ENCODE peak calls at places on chromosomes 12 and 14, in five cellular contexts. N is HepG2, A is HCT116, G is GM12878, I is K562. V is an unnamed sample.

GRCh38 chr12:591571-592505 is 71.4 kb downstream of the NINJ2 start:
- DNase-seq in N (peak; percentile 24), A (no peak), G (no peak), I (peak; percentile 93), V (no peak)

GRCh38 chr14:91317381-91318313 is 73.1 kb upstream of the GPR68 start:
- DNase-seq in N (no peak), A (no peak), G (no peak), I (peak; percentile 18), V (no peak)

GRCh38 chr14:103052407-103052806 is 4.9 kb downstream of the CDC42BPB start:
- DNase-seq in N (no peak), A (no peak), G (peak; percentile 53), I (no peak), V (no peak)

GRCh38 chr14:28298156-28298555 is 468.4 kb upstream of the FOXG1 start:
- DNase-seq in N (no peak), A (no peak), G (no peak), I (no peak), V (no peak)

GRCh38 chr14:74474376-74474775 is 18.7 kb downstream of the NPC2 start:
- DNase-seq in N (no peak), A (no peak), G (no peak), I (no peak), V (no peak)

GRCh38 chr12:113065126-113066007 is 8.8 kb downstream of the DTX1 start:
- DNase-seq in N (no peak), A (no peak), G (no peak), I (peak; percentile 78), V (peak; percentile 85)

GRCh38 chr14:94372021-94372605 is 16.3 kb downstream of the SERPINA1 start:
- DNase-seq in N (no peak), A (no peak), G (no peak), I (no peak), V (peak; percentile 82)

GRCh38 chr14:22297376-22297775 is 291.6 kb downstream of the DAD1 start:
- DNase-seq in N (no peak), A (no peak), G (no peak), I (no peak), V (no peak)

GRCh38 chr14:102655154-102655553 is 62.7 kb downstream of the RCOR1 start:
- DNase-seq in N (peak; percentile 74), A (no peak), G (no peak), I (no peak), V (peak; percentile 63)

GRCh38 chr12:123027726-123028445 is 47.4 kb downstream of the ARL6IP4 start:
- DNase-seq in N (no peak), A (no peak), G (no peak), I (no peak), V (no peak)

GRCh38 chr14:69539631-69540410 is 34.9 kb downstream of the CCDC177 start:
- DNase-seq in N (no peak), A (no peak), G (no peak), I (no peak), V (no peak)

GRCh38 chr14:104673481-104673880 is 15.9 kb upstream of the INF2 start:
- DNase-seq in N (no peak), A (no peak), G (no peak), I (no peak), V (no peak)

GRCh38 chr12:107670999-107671643 is 14.5 kb upstream of the PWP1 start:
- DNase-seq in N (peak; percentile 33), A (peak; percentile 19), G (no peak), I (peak; percentile 64), V (peak; percentile 86)

GRCh38 chr12:120343692-120344091 is 16.1 kb upstream of the PLA2G1B start:
- DNase-seq in N (no peak), A (no peak), G (no peak), I (no peak), V (no peak)

GRCh38 chr12:27524839-27525238 is 833 bp downstream of the PPFIBP1 start:
- DNase-seq in N (no peak), A (no peak), G (no peak), I (no peak), V (peak; percentile 14)

GRCh38 chr12:119448737-119449136 is 114.2 kb downstream of the CCDC60 start:
- DNase-seq in N (no peak), A (no peak), G (no peak), I (no peak), V (no peak)

GRCh38 chr12:5567021-5567744 is 135.3 kb downstream of the NTF3 start:
- DNase-seq in N (no peak), A (no peak), G (no peak), I (no peak), V (no peak)

GRCh38 chr12:1840981-1841425 is 20.6 kb downstream of the LRTM2 start:
- DNase-seq in N (no peak), A (no peak), G (no peak), I (no peak), V (no peak)

GRCh38 chr12:31362115-31362758 is 36.3 kb upstream of the SINHCAF start:
- DNase-seq in N (peak; percentile 66), A (no peak), G (no peak), I (peak; percentile 29), V (peak; percentile 54)

GRCh38 chr12:3727877-3728632 is 24.9 kb downstream of the CRACR2A start:
- DNase-seq in N (no peak), A (no peak), G (peak; percentile 66), I (no peak), V (peak; percentile 14)

GRCh38 chr12:107200394-107200793 is 107.0 kb upstream of the CRY1 start:
- DNase-seq in N (peak; percentile 32), A (peak; percentile 68), G (no peak), I (no peak), V (no peak)

GRCh38 chr12:118164798-118165486 is 29.0 kb downstream of the PEBP1 start:
- DNase-seq in N (peak; percentile 10), A (peak; percentile 18), G (no peak), I (peak; percentile 25), V (peak; percentile 83)

GRCh38 chr12:2833327-2833726 is 1.5 kb downstream of the NRIP2 start:
- DNase-seq in N (no peak), A (no peak), G (no peak), I (no peak), V (no peak)

GRCh38 chr12:51419473-51420228 is 5.0 kb upstream of the SLC4A8 start:
- DNase-seq in N (no peak), A (no peak), G (no peak), I (peak; percentile 28), V (peak; percentile 65)

GRCh38 chr12:98735821-98736220 is 90.7 kb downstream of the APAF1 start:
- DNase-seq in N (no peak), A (no peak), G (no peak), I (no peak), V (no peak)

GRCh38 chr12:107684990-107685359 is 624 bp upstream of the PWP1 start:
- DNase-seq in N (peak; percentile 96), A (peak; percentile 23), G (no peak), I (peak; percentile 37), V (peak; percentile 81)

GRCh38 chr14:24181251-24182077 is 7.2 kb downstream of the IPO4 start:
- DNase-seq in N (no peak), A (no peak), G (no peak), I (no peak), V (no peak)

GRCh38 chr14:24179961-24180726 is 8.3 kb downstream of the REC8 start:
- DNase-seq in N (no peak), A (no peak), G (no peak), I (no peak), V (no peak)

GRCh38 chr14:24183014-24183481 is 5.6 kb downstream of the IPO4 start:
- DNase-seq in N (no peak), A (no peak), G (no peak), I (no peak), V (no peak)

GRCh38 chr14:24184104-24184970 is 4.3 kb downstream of the IPO4 start:
- DNase-seq in N (no peak), A (no peak), G (no peak), I (no peak), V (no peak)

GRCh38 chr14:24182110-24182882 is 6.3 kb downstream of the IPO4 start:
- DNase-seq in N (no peak), A (no peak), G (no peak), I (no peak), V (no peak)
- TF ChIP-seq POLR2AphosphoS5 in N (no peak), A (no peak), G (peak; percentile 34), I (no peak), V (no peak)

GRCh38 chr12:63882844-63883243 is 38.3 kb downstream of the SRGAP1 start:
- DNase-seq in N (no peak), A (no peak), G (no peak), I (no peak), V (peak; percentile 60)
- TF ChIP-seq REST in N (no peak), A (no peak), G (no peak), I (no peak), V (no peak)

GRCh38 chr12:126191949-126192348 is 1126.7 kb downstream of the AACS start:
- DNase-seq in N (no peak), A (no peak), G (no peak), I (no peak), V (no peak)

GRCh38 chr12:126189856-126190255 is 1124.6 kb downstream of the AACS start:
- DNase-seq in N (no peak), A (no peak), G (no peak), I (no peak), V (no peak)

GRCh38 chr12:126193190-126193589 is 1128.0 kb downstream of the AACS start:
- DNase-seq in N (no peak), A (no peak), G (no peak), I (no peak), V (no peak)

GRCh38 chr12:126196263-126196662 is 1131.0 kb downstream of the AACS start:
- DNase-seq in N (no peak), A (no peak), G (no peak), I (no peak), V (no peak)

DNA sequence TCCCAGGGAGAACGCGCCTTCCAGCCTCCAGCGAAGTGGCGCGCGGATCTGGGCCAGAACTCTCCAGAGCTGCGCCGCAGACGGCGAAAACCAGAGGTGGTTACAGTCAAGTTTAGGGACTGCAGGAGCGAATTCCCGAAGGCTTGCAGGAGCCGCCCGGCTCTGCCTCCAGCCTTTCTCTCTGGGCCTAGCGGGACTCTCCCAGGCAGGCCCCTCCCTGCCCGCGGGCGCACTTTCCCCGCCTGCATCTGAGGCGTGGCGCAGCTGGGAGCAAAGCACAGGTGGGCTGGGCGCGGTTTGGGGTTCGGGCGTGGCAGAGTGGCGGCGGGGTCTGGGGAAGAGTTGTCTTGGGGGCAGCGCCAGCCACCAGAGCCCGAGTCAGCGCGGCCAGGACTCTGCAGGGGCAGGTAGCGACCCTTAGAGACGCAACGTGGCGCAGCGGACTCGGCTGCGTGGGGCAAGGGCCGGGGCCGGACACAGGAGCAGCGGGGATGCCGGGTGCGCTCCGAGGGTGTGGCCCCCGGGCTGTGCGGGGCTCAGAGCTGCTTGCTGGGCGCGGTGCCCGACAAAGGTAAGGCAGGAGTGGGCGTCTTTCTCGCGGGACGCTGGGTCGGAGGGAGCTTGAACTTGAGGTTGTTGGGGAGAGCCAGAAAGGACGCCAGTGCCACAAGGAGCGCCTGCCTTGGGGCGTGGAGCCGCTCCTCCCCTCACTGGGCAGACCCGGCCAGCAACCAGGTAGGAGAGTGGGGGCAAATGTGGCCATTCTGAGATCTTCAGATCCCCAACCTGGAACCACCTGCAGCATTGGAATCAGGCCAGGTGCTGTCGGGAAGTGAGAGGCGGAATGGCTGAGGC is 1126.0 kb downstream of the AACS start:
- DNase-seq in N (no peak), A (no peak), G (no peak), I (no peak), V (peak; percentile 64)
- TF ChIP-seq EZH2 in N (no peak), A (no peak), G (no peak), I (no peak), V (no peak)

GRCh38 chr14:99596071-99596627 is 7.9 kb downstream of the CCDC85C start:
- DNase-seq in N (no peak), A (no peak), G (no peak), I (no peak), V (no peak)
- TF ChIP-seq POLR2AphosphoS5 in N (no peak), A (no peak), G (no peak), I (no peak), V (no peak)

GRCh38 chr12:128091101-128091795 is 175.7 kb upstream of the TMEM132C start:
- DNase-seq in N (no peak), A (no peak), G (no peak), I (no peak), V (no peak)
- TF ChIP-seq REST in N (no peak), A (no peak), G (no peak), I (no peak), V (no peak)

V was measured in GM23338.